ENCODE peak calls at places on chromosome 16, in five cellular contexts. K is AG10803; M is activated T-cell treated with anti-CD3 and anti-CD28 coated beads for 1 hour; H is EL; S is stimulated activated CD4-positive, alpha-beta T cell treated with anti-CD3 and anti-CD28 coated beads, Interleukin-4, amount 100 ng/mL, for 48 hours. Q is an unnamed sample.

GRCh38 chr16:8960788-8961109 is 3.0 kb downstream of the USP7 start:
- DNase-seq in K (no peak), M (no peak), H (no peak), S (no peak), Q (no peak)

GRCh38 chr16:49333268-49333597 is 40.4 kb upstream of the C16orf78 start:
- DNase-seq in K (no peak), M (no peak), H (no peak), S (no peak), Q (no peak)

GRCh38 chr16:27434141-27435051 is 32.4 kb downstream of the IL21R start:
- DNase-seq in K (no peak), M (no peak), H (no peak), S (no peak), Q (no peak)

GRCh38 chr16:89087922-89088321 is 5.7 kb upstream of the ACSF3 start:
- DNase-seq in K (no peak), M (no peak), H (no peak), S (no peak), Q (no peak)

GRCh38 chr16:75281826-75282225 is 30.4 kb upstream of the BCAR1 start:
- DNase-seq in K (no peak), M (no peak), H (no peak), S (no peak), Q (no peak)

GRCh38 chr16:27617678-27618077 is 67.7 kb downstream of the KATNIP start:
- DNase-seq in K (no peak), M (no peak), H (no peak), S (no peak), Q (no peak)

GRCh38 chr16:58678716-58679115 is 5.9 kb downstream of the SLC38A7 start:
- DNase-seq in K (peak; percentile 50), M (no peak), H (peak; percentile 15), S (peak; percentile 4), Q (no peak)

GRCh38 chr16:23368469-23368868 is 66.4 kb downstream of the SCNN1B start:
- DNase-seq in K (no peak), M (no peak), H (peak; percentile 13), S (no peak), Q (no peak)

GRCh38 chr16:10749680-10750035 is 6.0 kb downstream of the NUBP1 start:
- DNase-seq in K (peak; percentile 18), M (no peak), H (peak; percentile 17), S (no peak), Q (no peak)

GRCh38 chr16:60203525-60204124 is 1469.5 kb upstream of the GOT2 start:
- DNase-seq in K (peak; percentile 31), M (no peak), H (peak; percentile 46), S (no peak), Q (no peak)

Q was measured in effector CD8-positive, alpha-beta T cell.